ENCODE peak calls at places on chromosomes 12 and 14, in four cellular contexts. One of them, this sample, is unnamed.

GRCh38 chr14:74955229-74955999 is at the start of gene PGF:
- DNase-seq in GDM1: no peak
- DNase-seq in stomach: peak
- DNase-seq in NCI-H1105: peak
- DNase-seq in this sample: peak

GRCh38 chr12:78793491-78793890 is 71.1 kb upstream of the SYT1 start:
- DNase-seq in GDM1: no peak
- DNase-seq in stomach: no peak
- DNase-seq in NCI-H1105: no peak
- DNase-seq in this sample: no peak

GRCh38 chr12:43226151-43226550 is 325.9 kb downstream of the ADAMTS20 start:
- DNase-seq in GDM1: no peak
- DNase-seq in stomach: no peak
- DNase-seq in NCI-H1105: no peak
- DNase-seq in this sample: no peak

GRCh38 chr12:127133675-127134335 is 1133.2 kb upstream of the TMEM132C start:
- DNase-seq in GDM1: no peak
- DNase-seq in stomach: no peak
- DNase-seq in NCI-H1105: no peak
- DNase-seq in this sample: no peak

GRCh38 chr14:75711134-75711795 is 50.2 kb downstream of the TTLL5 start:
- DNase-seq in GDM1: no peak
- DNase-seq in stomach: peak
- DNase-seq in NCI-H1105: no peak
- DNase-seq in this sample: no peak

GRCh38 chr12:67943295-67943892 is 45.9 kb upstream of the IFNG-AS1 start:
- DNase-seq in GDM1: no peak
- DNase-seq in stomach: peak
- DNase-seq in NCI-H1105: peak
- DNase-seq in this sample: peak

GRCh38 chr14:55194656-55195355 is 3.4 kb upstream of the DLGAP5 start:
- DNase-seq in GDM1: no peak
- DNase-seq in stomach: no peak
- DNase-seq in NCI-H1105: no peak
- DNase-seq in this sample: no peak

GRCh38 chr12:113862570-113863454 is 103.3 kb downstream of the RBM19 start:
- DNase-seq in GDM1: no peak
- DNase-seq in stomach: no peak
- DNase-seq in NCI-H1105: no peak
- DNase-seq in this sample: no peak

GRCh38 chr14:51395361-51395849 is 155.4 kb downstream of the TMX1 start:
- DNase-seq in GDM1: no peak
- DNase-seq in stomach: no peak
- DNase-seq in NCI-H1105: peak
- DNase-seq in this sample: peak

GRCh38 chr14:96246535-96246839 is 9.5 kb upstream of the BDKRB1 start:
- DNase-seq in GDM1: no peak
- DNase-seq in stomach: no peak
- DNase-seq in NCI-H1105: no peak
- DNase-seq in this sample: peak

GRCh38 chr12:94057262-94058151 is 90.9 kb upstream of the PLXNC1 start:
- DNase-seq in GDM1: no peak
- DNase-seq in stomach: no peak
- DNase-seq in NCI-H1105: no peak
- DNase-seq in this sample: no peak

GRCh38 chr12:98373982-98374381 is 141.4 kb upstream of the TMPO start:
- DNase-seq in GDM1: no peak
- DNase-seq in stomach: no peak
- DNase-seq in NCI-H1105: no peak
- DNase-seq in this sample: no peak

GRCh38 chr12:70645494-70646317 is 8.5 kb upstream of the PTPRB start:
- DNase-seq in GDM1: peak
- DNase-seq in stomach: peak
- DNase-seq in NCI-H1105: no peak
- DNase-seq in this sample: no peak

GRCh38 chr14:54713364-54713763 is 146.4 kb downstream of the SAMD4A start:
- DNase-seq in GDM1: no peak
- DNase-seq in stomach: no peak
- DNase-seq in NCI-H1105: no peak
- DNase-seq in this sample: no peak

GRCh38 chr12:106132175-106133135 is 6.3 kb downstream of the NUAK1 start:
- DNase-seq in GDM1: no peak
- DNase-seq in stomach: no peak
- DNase-seq in NCI-H1105: no peak
- DNase-seq in this sample: no peak

GRCh38 chr12:117145597-117146154 is 44.6 kb downstream of the FBXO21 start:
- DNase-seq in GDM1: no peak
- DNase-seq in stomach: no peak
- DNase-seq in NCI-H1105: no peak
- DNase-seq in this sample: no peak

GRCh38 chr12:52380271-52380694 is 5.2 kb downstream of the KRT84 start:
- DNase-seq in GDM1: peak
- DNase-seq in stomach: peak
- DNase-seq in NCI-H1105: no peak
- DNase-seq in this sample: no peak